ENCODE peak calls at places on chromosomes 16 and 17, in five cellular contexts. One of them, this sample, is unnamed.

GRCh38 chr16:10989494-10989893 is 45.1 kb downstream of the CLEC16A start:
- DNase-seq in stimulated activated CD4-positive, alpha-beta T cell treated with anti-CD3 and anti-CD28 coated beads, Interleukin-1b, Interleukin-23, amount 100 ng/mL, for 24 hours: no peak
- DNase-seq in ureter: no peak
- DNase-seq in colonic mucosa: no peak
- DNase-seq in tibial artery: no peak
- DNase-seq in this sample: no peak

GRCh38 chr16:58417035-58417434 is 24.8 kb downstream of the GINS3 start:
- DNase-seq in stimulated activated CD4-positive, alpha-beta T cell treated with anti-CD3 and anti-CD28 coated beads, Interleukin-1b, Interleukin-23, amount 100 ng/mL, for 24 hours: no peak
- DNase-seq in ureter: no peak
- DNase-seq in colonic mucosa: no peak
- DNase-seq in tibial artery: no peak
- DNase-seq in this sample: no peak

GRCh38 chr16:12390074-12390473 is 413.5 kb downstream of the SNX29 start:
- DNase-seq in stimulated activated CD4-positive, alpha-beta T cell treated with anti-CD3 and anti-CD28 coated beads, Interleukin-1b, Interleukin-23, amount 100 ng/mL, for 24 hours: no peak
- DNase-seq in ureter: no peak
- DNase-seq in colonic mucosa: no peak
- DNase-seq in tibial artery: no peak
- DNase-seq in this sample: no peak

GRCh38 chr16:6335072-6335471 is 997.6 kb upstream of the RBFOX1 start:
- DNase-seq in stimulated activated CD4-positive, alpha-beta T cell treated with anti-CD3 and anti-CD28 coated beads, Interleukin-1b, Interleukin-23, amount 100 ng/mL, for 24 hours: no peak
- DNase-seq in ureter: no peak
- DNase-seq in colonic mucosa: no peak
- DNase-seq in tibial artery: no peak
- DNase-seq in this sample: no peak

GRCh38 chr17:48634446-48635208 is 8.5 kb upstream of the HOXB9 start:
- DNase-seq in stimulated activated CD4-positive, alpha-beta T cell treated with anti-CD3 and anti-CD28 coated beads, Interleukin-1b, Interleukin-23, amount 100 ng/mL, for 24 hours: no peak
- DNase-seq in ureter: peak
- DNase-seq in colonic mucosa: peak
- DNase-seq in tibial artery: no peak
- DNase-seq in this sample: no peak

GRCh38 chr17:38893612-38894011 is 23.8 kb downstream of the LASP1 start:
- DNase-seq in stimulated activated CD4-positive, alpha-beta T cell treated with anti-CD3 and anti-CD28 coated beads, Interleukin-1b, Interleukin-23, amount 100 ng/mL, for 24 hours: no peak
- DNase-seq in ureter: no peak
- DNase-seq in colonic mucosa: no peak
- DNase-seq in tibial artery: no peak
- DNase-seq in this sample: no peak

GRCh38 chr16:72371307-72372081 is 199.5 kb upstream of the PMFBP1 start:
- DNase-seq in stimulated activated CD4-positive, alpha-beta T cell treated with anti-CD3 and anti-CD28 coated beads, Interleukin-1b, Interleukin-23, amount 100 ng/mL, for 24 hours: no peak
- DNase-seq in ureter: no peak
- DNase-seq in colonic mucosa: no peak
- DNase-seq in tibial artery: no peak
- DNase-seq in this sample: no peak

GRCh38 chr17:29663155-29663554 is 40.4 kb upstream of the CORO6 start:
- DNase-seq in stimulated activated CD4-positive, alpha-beta T cell treated with anti-CD3 and anti-CD28 coated beads, Interleukin-1b, Interleukin-23, amount 100 ng/mL, for 24 hours: no peak
- DNase-seq in ureter: no peak
- DNase-seq in colonic mucosa: no peak
- DNase-seq in tibial artery: no peak
- DNase-seq in this sample: no peak

GRCh38 chr17:3956983-3957382 is 7.3 kb downstream of the ATP2A3 start:
- DNase-seq in stimulated activated CD4-positive, alpha-beta T cell treated with anti-CD3 and anti-CD28 coated beads, Interleukin-1b, Interleukin-23, amount 100 ng/mL, for 24 hours: no peak
- DNase-seq in ureter: no peak
- DNase-seq in colonic mucosa: no peak
- DNase-seq in tibial artery: no peak
- DNase-seq in this sample: no peak

GRCh38 chr17:39927928-39928867 is 666 bp downstream of the LRRC3C start:
- DNase-seq in stimulated activated CD4-positive, alpha-beta T cell treated with anti-CD3 and anti-CD28 coated beads, Interleukin-1b, Interleukin-23, amount 100 ng/mL, for 24 hours: no peak
- DNase-seq in ureter: no peak
- DNase-seq in colonic mucosa: peak
- DNase-seq in tibial artery: peak
- DNase-seq in this sample: no peak

GRCh38 chr17:77957215-77957868 is 1.2 kb upstream of the TNRC6C start:
- DNase-seq in stimulated activated CD4-positive, alpha-beta T cell treated with anti-CD3 and anti-CD28 coated beads, Interleukin-1b, Interleukin-23, amount 100 ng/mL, for 24 hours: no peak
- DNase-seq in ureter: no peak
- DNase-seq in colonic mucosa: no peak
- DNase-seq in tibial artery: no peak
- DNase-seq in this sample: peak

GRCh38 chr17:57545836-57546305 is 199.2 kb downstream of the CCDC182 start:
- DNase-seq in stimulated activated CD4-positive, alpha-beta T cell treated with anti-CD3 and anti-CD28 coated beads, Interleukin-1b, Interleukin-23, amount 100 ng/mL, for 24 hours: no peak
- DNase-seq in ureter: no peak
- DNase-seq in colonic mucosa: no peak
- DNase-seq in tibial artery: no peak
- DNase-seq in this sample: no peak

GRCh38 chr16:28313587-28313986 is 21.3 kb downstream of the SBK1 start:
- DNase-seq in stimulated activated CD4-positive, alpha-beta T cell treated with anti-CD3 and anti-CD28 coated beads, Interleukin-1b, Interleukin-23, amount 100 ng/mL, for 24 hours: no peak
- DNase-seq in ureter: no peak
- DNase-seq in colonic mucosa: no peak
- DNase-seq in tibial artery: no peak
- DNase-seq in this sample: no peak

GRCh38 chr16:57446530-57447141 is 549 bp downstream of the CIAPIN1 start:
- DNase-seq in stimulated activated CD4-positive, alpha-beta T cell treated with anti-CD3 and anti-CD28 coated beads, Interleukin-1b, Interleukin-23, amount 100 ng/mL, for 24 hours: peak
- DNase-seq in ureter: peak
- DNase-seq in colonic mucosa: peak
- DNase-seq in tibial artery: no peak
- DNase-seq in this sample: no peak

GRCh38 chr17:9509236-9509813 is 66.3 kb downstream of the STX8 start:
- DNase-seq in stimulated activated CD4-positive, alpha-beta T cell treated with anti-CD3 and anti-CD28 coated beads, Interleukin-1b, Interleukin-23, amount 100 ng/mL, for 24 hours: no peak
- DNase-seq in ureter: no peak
- DNase-seq in colonic mucosa: no peak
- DNase-seq in tibial artery: no peak
- DNase-seq in this sample: no peak

GRCh38 chr17:66492500-66493123 is 190.2 kb downstream of the PRKCA start:
- DNase-seq in stimulated activated CD4-positive, alpha-beta T cell treated with anti-CD3 and anti-CD28 coated beads, Interleukin-1b, Interleukin-23, amount 100 ng/mL, for 24 hours: no peak
- DNase-seq in ureter: no peak
- DNase-seq in colonic mucosa: no peak
- DNase-seq in tibial artery: no peak
- DNase-seq in this sample: no peak

GRCh38 chr17:17666111-17666714 is 15.0 kb upstream of the RAI1 start:
- DNase-seq in stimulated activated CD4-positive, alpha-beta T cell treated with anti-CD3 and anti-CD28 coated beads, Interleukin-1b, Interleukin-23, amount 100 ng/mL, for 24 hours: no peak
- DNase-seq in ureter: no peak
- DNase-seq in colonic mucosa: peak
- DNase-seq in tibial artery: no peak
- DNase-seq in this sample: no peak

GRCh38 chr17:6551909-6552768 is 4.2 kb downstream of the PITPNM3 start:
- DNase-seq in stimulated activated CD4-positive, alpha-beta T cell treated with anti-CD3 and anti-CD28 coated beads, Interleukin-1b, Interleukin-23, amount 100 ng/mL, for 24 hours: no peak
- DNase-seq in ureter: peak
- DNase-seq in colonic mucosa: peak
- DNase-seq in tibial artery: no peak
- DNase-seq in this sample: no peak

GRCh38 chr16:81600275-81600674 is 155.7 kb downstream of the CMIP start:
- DNase-seq in stimulated activated CD4-positive, alpha-beta T cell treated with anti-CD3 and anti-CD28 coated beads, Interleukin-1b, Interleukin-23, amount 100 ng/mL, for 24 hours: no peak
- DNase-seq in ureter: no peak
- DNase-seq in colonic mucosa: no peak
- DNase-seq in tibial artery: no peak
- DNase-seq in this sample: no peak

GRCh38 chr17:8063761-8064589 is 23.5 kb downstream of the ALOX12B start:
- DNase-seq in stimulated activated CD4-positive, alpha-beta T cell treated with anti-CD3 and anti-CD28 coated beads, Interleukin-1b, Interleukin-23, amount 100 ng/mL, for 24 hours: no peak
- DNase-seq in ureter: no peak
- DNase-seq in colonic mucosa: no peak
- DNase-seq in tibial artery: no peak
- DNase-seq in this sample: no peak

GRCh38 chr16:85550422-85551318 is 62.5 kb upstream of the GSE1 start:
- DNase-seq in stimulated activated CD4-positive, alpha-beta T cell treated with anti-CD3 and anti-CD28 coated beads, Interleukin-1b, Interleukin-23, amount 100 ng/mL, for 24 hours: no peak
- DNase-seq in ureter: no peak
- DNase-seq in colonic mucosa: no peak
- DNase-seq in tibial artery: no peak
- DNase-seq in this sample: no peak

GRCh38 chr16:15825750-15826305 is 31.0 kb downstream of the MYH11 start:
- DNase-seq in stimulated activated CD4-positive, alpha-beta T cell treated with anti-CD3 and anti-CD28 coated beads, Interleukin-1b, Interleukin-23, amount 100 ng/mL, for 24 hours: no peak
- DNase-seq in ureter: no peak
- DNase-seq in colonic mucosa: no peak
- DNase-seq in tibial artery: peak
- DNase-seq in this sample: no peak

GRCh38 chr16:23482778-23483177 is 27.5 kb downstream of the GGA2 start:
- DNase-seq in stimulated activated CD4-positive, alpha-beta T cell treated with anti-CD3 and anti-CD28 coated beads, Interleukin-1b, Interleukin-23, amount 100 ng/mL, for 24 hours: no peak
- DNase-seq in ureter: no peak
- DNase-seq in colonic mucosa: no peak
- DNase-seq in tibial artery: no peak
- DNase-seq in this sample: no peak

GRCh38 chr16:57801856-57802634 is at the start of gene KIFC3:
- DNase-seq in stimulated activated CD4-positive, alpha-beta T cell treated with anti-CD3 and anti-CD28 coated beads, Interleukin-1b, Interleukin-23, amount 100 ng/mL, for 24 hours: peak
- DNase-seq in ureter: peak
- DNase-seq in colonic mucosa: peak
- DNase-seq in tibial artery: peak
- DNase-seq in this sample: peak

GRCh38 chr16:1961651-1962067 is 2.3 kb downstream of the NDUFB10 start:
- DNase-seq in stimulated activated CD4-positive, alpha-beta T cell treated with anti-CD3 and anti-CD28 coated beads, Interleukin-1b, Interleukin-23, amount 100 ng/mL, for 24 hours: no peak
- DNase-seq in ureter: no peak
- DNase-seq in colonic mucosa: no peak
- DNase-seq in tibial artery: no peak
- DNase-seq in this sample: no peak

GRCh38 chr16:87742781-87743490 is 22.9 kb downstream of the KLHDC4 start:
- DNase-seq in stimulated activated CD4-positive, alpha-beta T cell treated with anti-CD3 and anti-CD28 coated beads, Interleukin-1b, Interleukin-23, amount 100 ng/mL, for 24 hours: no peak
- DNase-seq in ureter: no peak
- DNase-seq in colonic mucosa: no peak
- DNase-seq in tibial artery: no peak
- DNase-seq in this sample: no peak

GRCh38 chr17:42104264-42104663 is 6.0 kb upstream of the ZNF385C start:
- DNase-seq in stimulated activated CD4-positive, alpha-beta T cell treated with anti-CD3 and anti-CD28 coated beads, Interleukin-1b, Interleukin-23, amount 100 ng/mL, for 24 hours: no peak
- DNase-seq in ureter: no peak
- DNase-seq in colonic mucosa: no peak
- DNase-seq in tibial artery: no peak
- DNase-seq in this sample: no peak

GRCh38 chr17:62631086-62631935 is 3.8 kb downstream of the MRC2 start:
- DNase-seq in stimulated activated CD4-positive, alpha-beta T cell treated with anti-CD3 and anti-CD28 coated beads, Interleukin-1b, Interleukin-23, amount 100 ng/mL, for 24 hours: no peak
- DNase-seq in ureter: no peak
- DNase-seq in colonic mucosa: no peak
- DNase-seq in tibial artery: no peak
- DNase-seq in this sample: no peak

GRCh38 chr17:37239690-37240344 is 136.0 kb upstream of the C17orf78 start:
- DNase-seq in stimulated activated CD4-positive, alpha-beta T cell treated with anti-CD3 and anti-CD28 coated beads, Interleukin-1b, Interleukin-23, amount 100 ng/mL, for 24 hours: no peak
- DNase-seq in ureter: no peak
- DNase-seq in colonic mucosa: no peak
- DNase-seq in tibial artery: no peak
- DNase-seq in this sample: no peak

This sample was measured in osteocyte.